ENCODE peak calls at places on chromosomes 1 and 21, in six cellular contexts. One of them, this sample, is unnamed.

GRCh38 chr1:20992327-20993056 is 184.2 kb downstream of the EIF4G3 start:
- DNase-seq in IMR-90: peak; percentile 55
- DNase-seq in mesendoderm: no peak
- DNase-seq in H1: no peak
- DNase-seq in mesenchymal stem cell: peak; percentile 79
- DNase-seq in neuronal stem cell: no peak
- DNase-seq in this sample: no peak

GRCh38 chr1:169941982-169942830 is 48.5 kb upstream of the SCYL3 start:
- DNase-seq in IMR-90: peak; percentile 46
- DNase-seq in mesendoderm: no peak
- DNase-seq in H1: no peak
- DNase-seq in mesenchymal stem cell: peak; percentile 33
- DNase-seq in neuronal stem cell: no peak
- DNase-seq in this sample: no peak

GRCh38 chr1:42469727-42470126 is 6.6 kb downstream of the CCDC30 start:
- DNase-seq in IMR-90: no peak
- DNase-seq in mesendoderm: no peak
- DNase-seq in H1: no peak
- DNase-seq in mesenchymal stem cell: no peak
- DNase-seq in neuronal stem cell: no peak
- DNase-seq in this sample: no peak

GRCh38 chr1:228891134-228892034 is 156.1 kb downstream of the RHOU start:
- DNase-seq in IMR-90: peak; percentile 65
- DNase-seq in mesendoderm: no peak
- DNase-seq in H1: no peak
- DNase-seq in mesenchymal stem cell: peak; percentile 49
- DNase-seq in neuronal stem cell: no peak
- DNase-seq in this sample: no peak

GRCh38 chr21:16004523-16004922 is 274.7 kb downstream of the USP25 start:
- DNase-seq in IMR-90: no peak
- DNase-seq in mesendoderm: no peak
- DNase-seq in H1: no peak
- DNase-seq in mesenchymal stem cell: no peak
- DNase-seq in neuronal stem cell: no peak
- DNase-seq in this sample: no peak

GRCh38 chr1:154483941-154484803 is 17.8 kb upstream of the TDRD10 start:
- DNase-seq in IMR-90: peak; percentile 86
- DNase-seq in mesendoderm: peak; percentile 57
- DNase-seq in H1: no peak
- DNase-seq in mesenchymal stem cell: peak; percentile 45
- DNase-seq in neuronal stem cell: no peak
- DNase-seq in this sample: no peak

GRCh38 chr1:205286335-205286950 is 35.1 kb downstream of the NUAK2 start:
- DNase-seq in IMR-90: peak; percentile 36
- DNase-seq in mesendoderm: no peak
- DNase-seq in H1: no peak
- DNase-seq in mesenchymal stem cell: peak; percentile 66
- DNase-seq in neuronal stem cell: no peak
- DNase-seq in this sample: no peak

GRCh38 chr1:78758493-78758892 is 108.9 kb downstream of the IFI44 start:
- DNase-seq in IMR-90: peak; percentile 17
- DNase-seq in mesendoderm: no peak
- DNase-seq in H1: no peak
- DNase-seq in mesenchymal stem cell: no peak
- DNase-seq in neuronal stem cell: no peak
- DNase-seq in this sample: no peak

GRCh38 chr1:11337536-11338350 is 64.7 kb downstream of the UBIAD1 start:
- DNase-seq in IMR-90: no peak
- DNase-seq in mesendoderm: peak; percentile 61
- DNase-seq in H1: no peak
- DNase-seq in mesenchymal stem cell: no peak
- DNase-seq in neuronal stem cell: peak; percentile 58
- DNase-seq in this sample: peak; percentile 80

GRCh38 chr1:8671313-8671917 is 146.0 kb downstream of the RERE start:
- DNase-seq in IMR-90: peak; percentile 84
- DNase-seq in mesendoderm: peak; percentile 81
- DNase-seq in H1: no peak
- DNase-seq in mesenchymal stem cell: peak; percentile 82
- DNase-seq in neuronal stem cell: peak; percentile 32
- DNase-seq in this sample: no peak

GRCh38 chr1:32883973-32884372 is 2.3 kb upstream of the HPCA start:
- DNase-seq in IMR-90: no peak
- DNase-seq in mesendoderm: no peak
- DNase-seq in H1: no peak
- DNase-seq in mesenchymal stem cell: no peak
- DNase-seq in neuronal stem cell: no peak
- DNase-seq in this sample: no peak

GRCh38 chr1:31761883-31762282 is 2.3 kb downstream of the ADGRB2 start:
- DNase-seq in IMR-90: peak; percentile 81
- DNase-seq in mesendoderm: peak; percentile 39
- DNase-seq in H1: no peak
- DNase-seq in mesenchymal stem cell: peak; percentile 85
- DNase-seq in neuronal stem cell: no peak
- DNase-seq in this sample: no peak

GRCh38 chr1:202113690-202114300 is 8.9 kb upstream of the GPR37L1 start:
- DNase-seq in IMR-90: no peak
- DNase-seq in mesendoderm: no peak
- DNase-seq in H1: no peak
- DNase-seq in mesenchymal stem cell: no peak
- DNase-seq in neuronal stem cell: no peak
- DNase-seq in this sample: no peak

GRCh38 chr1:154193821-154194220 is 1.9 kb upstream of the TPM3 start:
- DNase-seq in IMR-90: no peak
- DNase-seq in mesendoderm: no peak
- DNase-seq in H1: no peak
- DNase-seq in mesenchymal stem cell: no peak
- DNase-seq in neuronal stem cell: no peak
- DNase-seq in this sample: no peak

DNA sequence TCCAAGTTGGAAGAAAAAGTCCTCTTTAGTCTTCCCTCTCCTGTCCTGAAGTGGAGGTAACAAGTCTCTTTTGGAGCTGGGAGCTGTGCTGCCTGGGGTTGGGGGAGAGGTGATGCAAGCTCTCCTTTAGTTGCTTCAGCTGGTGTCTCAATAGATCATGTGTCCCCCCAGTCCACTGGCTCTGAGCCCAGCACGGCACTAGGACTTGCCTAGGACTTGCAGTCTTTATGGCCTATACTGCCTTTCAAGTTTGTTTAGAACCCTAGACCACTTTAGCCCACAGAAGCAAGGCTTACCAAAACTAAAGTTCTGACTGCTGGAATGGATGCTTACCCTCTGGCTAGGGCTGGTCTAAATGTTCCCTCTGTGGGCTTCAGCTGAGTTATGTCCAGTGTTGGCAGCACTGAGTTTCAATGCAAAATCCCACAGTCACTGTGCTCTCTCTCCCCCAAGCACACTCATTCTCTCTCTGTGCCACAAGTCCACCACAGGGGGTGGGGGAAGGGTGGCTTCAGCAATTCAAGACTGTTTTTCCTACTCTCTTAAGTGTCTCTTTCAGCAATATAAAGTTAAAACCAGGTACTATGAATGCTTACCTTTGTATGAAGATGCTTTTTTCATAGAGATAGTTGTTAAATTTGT is 185.0 kb downstream of the DNAH14 start:
- DNase-seq in IMR-90: no peak
- DNase-seq in mesendoderm: no peak
- DNase-seq in H1: no peak
- DNase-seq in mesenchymal stem cell: peak; percentile 7
- DNase-seq in neuronal stem cell: no peak
- DNase-seq in this sample: no peak
- H2BK15ac ChIP-seq in IMR-90: no peak overlapping the region
- H2BK15ac ChIP-seq in mesendoderm: no peak overlapping the region
- H2BK15ac ChIP-seq in H1: no peak overlapping the region
- H2BK15ac ChIP-seq in mesenchymal stem cell: no peak overlapping the region
- H2BK15ac ChIP-seq in neuronal stem cell: no peak overlapping the region
- H2BK15ac ChIP-seq in this sample: no peak overlapping the region

DNA sequence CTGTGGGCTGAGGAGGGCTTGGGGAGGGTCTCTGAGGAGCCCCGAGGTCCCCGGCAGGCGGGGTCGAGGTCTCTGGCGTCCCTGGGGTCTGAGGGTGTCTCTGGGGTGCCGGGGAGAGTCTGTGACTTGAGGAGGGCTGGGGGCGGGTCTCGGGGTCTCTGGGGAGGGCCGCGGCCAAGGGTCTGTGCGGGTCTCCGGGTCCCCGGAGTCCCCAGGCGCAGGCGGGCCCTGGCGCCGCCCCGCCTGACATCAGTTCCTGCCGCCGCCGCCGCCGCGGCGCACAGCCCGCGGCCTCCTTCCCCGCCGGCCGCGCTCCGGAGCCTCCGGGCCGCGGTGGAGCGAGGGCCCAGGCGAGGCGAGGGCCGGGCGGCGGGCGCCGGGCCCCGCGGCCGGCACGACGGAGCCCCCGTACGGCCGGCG is at the start of gene PLEKHM2:
- DNase-seq in IMR-90: peak; percentile 35
- DNase-seq in mesendoderm: no peak
- DNase-seq in H1: no peak
- DNase-seq in mesenchymal stem cell: peak; percentile 49
- DNase-seq in neuronal stem cell: peak; percentile 32
- DNase-seq in this sample: no peak
- H3K18ac ChIP-seq in IMR-90: peak within 1 kb of the TSS; percentile 87
- H3K18ac ChIP-seq in mesendoderm: peak within 1 kb of the TSS; percentile 100
- H3K18ac ChIP-seq in H1: peak within 1 kb of the TSS; percentile 78
- H3K18ac ChIP-seq in mesenchymal stem cell: peak within 1 kb of the TSS; percentile 99
- H3K18ac ChIP-seq in neuronal stem cell: peak within 1 kb of the TSS; percentile 96
- H3K18ac ChIP-seq in this sample: peak within 1 kb of the TSS; percentile 81

DNA sequence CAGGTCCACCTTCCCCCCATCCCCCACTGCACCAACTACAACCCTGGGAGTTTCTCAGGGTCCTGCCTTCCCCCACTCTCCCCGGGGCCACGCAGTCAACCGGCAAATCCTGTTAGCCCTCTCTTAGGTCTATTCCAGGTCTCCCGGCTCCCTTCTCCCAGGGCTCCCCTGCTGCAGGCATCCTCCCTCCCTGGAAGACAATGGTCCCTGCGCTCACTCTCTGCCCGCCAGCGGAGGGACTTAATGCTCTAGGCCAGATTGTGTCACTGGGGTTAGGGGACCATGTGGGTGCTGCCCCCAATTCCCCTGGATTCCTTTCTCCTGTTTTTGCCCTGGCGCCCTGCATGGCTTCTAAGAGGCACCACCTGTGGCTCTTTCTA is 8.3 kb downstream of the FAM131C start:
- DNase-seq in IMR-90: no peak
- DNase-seq in mesendoderm: no peak
- DNase-seq in H1: no peak
- DNase-seq in mesenchymal stem cell: no peak
- DNase-seq in neuronal stem cell: no peak
- DNase-seq in this sample: no peak
- H2BK15ac ChIP-seq in IMR-90: no peak overlapping the region
- H2BK15ac ChIP-seq in mesendoderm: no peak overlapping the region
- H2BK15ac ChIP-seq in H1: no peak overlapping the region
- H2BK15ac ChIP-seq in mesenchymal stem cell: no peak overlapping the region
- H2BK15ac ChIP-seq in neuronal stem cell: peak overlapping the region; percentile 2
- H2BK15ac ChIP-seq in this sample: no peak overlapping the region

DNA sequence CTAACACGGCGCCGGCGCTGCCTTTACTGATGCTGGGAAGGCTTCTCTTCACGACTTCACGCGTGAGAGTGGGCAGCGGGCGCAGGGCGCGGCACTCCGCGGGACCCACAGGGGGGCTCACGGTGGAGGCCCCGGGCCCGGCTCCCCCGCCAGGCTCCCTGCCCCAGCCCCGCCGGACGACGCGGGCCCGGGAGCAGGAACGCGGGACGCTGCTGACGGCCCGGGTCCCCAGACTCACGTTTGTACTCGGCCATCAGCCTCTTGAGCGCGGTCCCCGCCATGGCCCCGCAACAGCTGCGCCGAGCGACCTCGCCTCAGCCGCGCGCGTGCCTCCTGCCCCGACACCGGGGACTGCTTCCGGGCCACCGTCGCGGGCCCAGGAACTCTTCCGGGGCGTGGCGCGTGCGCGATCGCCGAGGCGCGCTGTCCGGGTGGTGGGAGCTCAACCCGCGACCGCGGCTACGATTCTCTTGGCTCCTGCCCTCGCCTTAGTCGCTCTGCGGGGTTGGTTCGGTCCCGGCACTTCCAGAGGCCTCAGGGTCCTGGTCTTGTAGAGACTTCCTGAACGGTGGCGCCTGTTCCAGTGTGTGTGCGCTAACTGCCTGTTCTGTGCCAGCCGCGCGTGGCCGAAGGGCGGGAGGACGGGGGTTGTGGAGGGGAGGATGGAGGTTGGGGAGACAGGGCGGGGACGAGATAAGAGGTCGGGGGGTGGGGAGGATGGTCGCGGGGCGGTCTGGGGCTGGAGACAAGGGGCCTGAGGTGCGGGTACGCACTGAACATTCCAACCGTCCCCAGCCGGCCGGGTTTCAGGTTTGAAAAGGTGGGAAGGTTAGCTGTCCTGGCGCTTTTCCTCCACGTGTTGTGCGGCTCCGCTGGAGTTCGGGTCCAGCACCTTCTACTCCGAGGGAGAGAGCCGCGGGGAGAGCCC is at the start of gene UBE2G2:
- DNase-seq in IMR-90: peak; percentile 65
- DNase-seq in mesendoderm: peak; percentile 85
- DNase-seq in H1: no peak
- DNase-seq in mesenchymal stem cell: peak; percentile 85
- DNase-seq in neuronal stem cell: peak; percentile 81
- DNase-seq in this sample: peak; percentile 78
- H3K18ac ChIP-seq in IMR-90: peak within 1 kb of the TSS; percentile 75
- H3K18ac ChIP-seq in mesendoderm: peak within 1 kb of the TSS; percentile 71
- H3K18ac ChIP-seq in H1: no peak within 1 kb of the TSS
- H3K18ac ChIP-seq in mesenchymal stem cell: peak within 1 kb of the TSS; percentile 66
- H3K18ac ChIP-seq in neuronal stem cell: peak within 1 kb of the TSS; percentile 86
- H3K18ac ChIP-seq in this sample: peak within 1 kb of the TSS; percentile 74

GRCh38 chr1:216055004-216055403 is 368.2 kb downstream of the USH2A start:
- DNase-seq in IMR-90: no peak
- DNase-seq in mesendoderm: no peak
- DNase-seq in H1: no peak
- DNase-seq in mesenchymal stem cell: no peak
- DNase-seq in neuronal stem cell: no peak
- DNase-seq in this sample: no peak

GRCh38 chr1:216057080-216057479 is 366.2 kb downstream of the USH2A start:
- DNase-seq in IMR-90: peak; percentile 10
- DNase-seq in mesendoderm: no peak
- DNase-seq in H1: no peak
- DNase-seq in mesenchymal stem cell: no peak
- DNase-seq in neuronal stem cell: no peak
- DNase-seq in this sample: no peak

GRCh38 chr1:216051071-216051470 is 372.2 kb downstream of the USH2A start:
- DNase-seq in IMR-90: no peak
- DNase-seq in mesendoderm: no peak
- DNase-seq in H1: no peak
- DNase-seq in mesenchymal stem cell: no peak
- DNase-seq in neuronal stem cell: no peak
- DNase-seq in this sample: no peak

GRCh38 chr1:216057947-216058346 is 365.3 kb downstream of the USH2A start:
- DNase-seq in IMR-90: no peak
- DNase-seq in mesendoderm: no peak
- DNase-seq in H1: no peak
- DNase-seq in mesenchymal stem cell: no peak
- DNase-seq in neuronal stem cell: no peak
- DNase-seq in this sample: no peak

GRCh38 chr1:216054593-216054992 is 368.7 kb downstream of the USH2A start:
- DNase-seq in IMR-90: no peak
- DNase-seq in mesendoderm: no peak
- DNase-seq in H1: no peak
- DNase-seq in mesenchymal stem cell: no peak
- DNase-seq in neuronal stem cell: no peak
- DNase-seq in this sample: no peak
- H2BK15ac ChIP-seq in IMR-90: no peak overlapping the region
- H2BK15ac ChIP-seq in mesendoderm: no peak overlapping the region
- H2BK15ac ChIP-seq in H1: no peak overlapping the region
- H2BK15ac ChIP-seq in mesenchymal stem cell: no peak overlapping the region
- H2BK15ac ChIP-seq in neuronal stem cell: no peak overlapping the region
- H2BK15ac ChIP-seq in this sample: no peak overlapping the region

This sample was measured in H9.